ENCODE peak calls at places on chromosomes 16 and 17, in eight cellular contexts. Y, V, D, G, M, C, Q and L are unnamed samples.
A peak's percentile ranks its signal among the peaks of the same experiment; 100 is the strongest.

GRCh38 chr17:34205401-34205800 is 49.7 kb upstream of the CCL2 start:
- DNase-seq in Y (no peak), V (no peak), D (no peak), G (no peak), M (no peak), C (no peak), Q (no peak), L (no peak)

GRCh38 chr17:11612956-11613355 is 14.7 kb downstream of the DNAH9 start:
- DNase-seq in Y (no peak), V (no peak), D (no peak), G (no peak), M (no peak), C (no peak), Q (peak; percentile 71), L (no peak)

GRCh38 chr16:2238396-2239230 is 2.4 kb downstream of the DNASE1L2 start:
- DNase-seq in Y (no peak), V (no peak), D (no peak), G (no peak), M (no peak), C (no peak), Q (no peak), L (no peak)

GRCh38 chr16:77744136-77744535 is 21.8 kb downstream of the NUDT7 start:
- DNase-seq in Y (no peak), V (no peak), D (no peak), G (no peak), M (no peak), C (no peak), Q (no peak), L (no peak)

GRCh38 chr16:13036600-13036999 is 135.2 kb downstream of the SHISA9 start:
- DNase-seq in Y (no peak), V (no peak), D (peak; percentile 62), G (no peak), M (no peak), C (peak; percentile 37), Q (peak; percentile 70), L (peak; percentile 13)

GRCh38 chr17:59002848-59003247 is 103.8 kb downstream of the TRIM37 start:
- DNase-seq in Y (no peak), V (no peak), D (no peak), G (no peak), M (no peak), C (no peak), Q (no peak), L (no peak)

GRCh38 chr16:82732461-82732860 is 105.7 kb downstream of the CDH13 start:
- DNase-seq in Y (no peak), V (no peak), D (no peak), G (no peak), M (no peak), C (no peak), Q (no peak), L (no peak)

GRCh38 chr16:57374067-57374534 is 1.8 kb downstream of the CX3CL1 start:
- DNase-seq in Y (no peak), V (peak; percentile 34), D (no peak), G (no peak), M (no peak), C (no peak), Q (peak; percentile 47), L (no peak)

GRCh38 chr17:17079761-17080160 is 37.5 kb downstream of the MPRIP start:
- DNase-seq in Y (peak; percentile 80), V (no peak), D (no peak), G (peak; percentile 80), M (peak; percentile 47), C (no peak), Q (no peak), L (no peak)

GRCh38 chr16:49701867-49702494 is 153.9 kb downstream of the ZNF423 start:
- DNase-seq in Y (peak; percentile 79), V (no peak), D (no peak), G (peak; percentile 63), M (no peak), C (no peak), Q (peak; percentile 64), L (no peak)

GRCh38 chr16:56747486-56748045 is 17.6 kb downstream of the NUP93 start:
- DNase-seq in Y (no peak), V (no peak), D (no peak), G (no peak), M (no peak), C (no peak), Q (no peak), L (no peak)

GRCh38 chr17:78390241-78391050 is 12.0 kb downstream of the PGS1 start:
- DNase-seq in Y (peak; percentile 75), V (no peak), D (no peak), G (no peak), M (no peak), C (no peak), Q (no peak), L (no peak)

GRCh38 chr17:42531455-42532354 is 4.3 kb upstream of the NAGLU start:
- DNase-seq in Y (peak; percentile 69), V (no peak), D (peak; percentile 32), G (peak; percentile 83), M (no peak), C (peak; percentile 56), Q (peak; percentile 72), L (peak; percentile 49)

GRCh38 chr17:40191237-40192208 is 14.3 kb downstream of the RAPGEFL1 start:
- DNase-seq in Y (peak; percentile 78), V (peak; percentile 44), D (peak; percentile 84), G (peak; percentile 92), M (peak; percentile 74), C (peak; percentile 83), Q (peak; percentile 85), L (peak; percentile 49)

GRCh38 chr16:9469512-9469911 is 378.1 kb downstream of the HAPSTR1 start:
- DNase-seq in Y (no peak), V (no peak), D (no peak), G (no peak), M (no peak), C (no peak), Q (no peak), L (no peak)

GRCh38 chr16:46573008-46573833 is 48.0 kb downstream of the SHCBP1 start:
- DNase-seq in Y (no peak), V (no peak), D (no peak), G (no peak), M (no peak), C (peak; percentile 16), Q (no peak), L (no peak)

GRCh38 chr17:42051013-42051400 is 606 bp upstream of the C17orf113 start:
- DNase-seq in Y (no peak), V (no peak), D (no peak), G (no peak), M (no peak), C (no peak), Q (no peak), L (no peak)

GRCh38 chr16:67546761-67547422 is 15.4 kb upstream of the CTCF start:
- DNase-seq in Y (peak; percentile 69), V (no peak), D (peak; percentile 90), G (peak; percentile 87), M (peak; percentile 83), C (peak; percentile 78), Q (peak; percentile 77), L (peak; percentile 83)

GRCh38 chr16:53614346-53614745 is 89.3 kb downstream of the RPGRIP1L start:
- DNase-seq in Y (no peak), V (no peak), D (no peak), G (no peak), M (no peak), C (no peak), Q (no peak), L (no peak)

DNA sequence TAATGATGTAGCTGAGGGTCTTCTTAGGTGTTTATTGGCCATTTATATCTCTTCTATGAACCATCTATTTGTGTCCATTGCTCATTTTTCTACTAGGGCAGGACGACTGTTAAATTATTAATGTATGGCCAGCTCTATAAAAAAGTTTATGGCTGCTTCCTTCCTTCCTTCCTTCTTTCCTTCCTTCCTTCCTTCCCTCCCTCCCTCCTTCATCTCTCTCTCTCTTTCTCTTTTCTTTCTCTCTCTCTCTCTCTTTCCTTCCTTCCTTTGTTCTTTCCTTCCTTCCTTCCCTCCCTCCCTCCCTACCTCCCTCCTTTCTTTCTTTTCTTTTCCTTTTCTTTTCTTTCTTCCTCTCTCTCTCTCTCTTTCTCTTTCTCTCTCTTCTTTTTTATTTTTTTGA is 17.2 kb upstream of the NDEL1 start:
- DNase-seq in Y (no peak), V (no peak), D (no peak), G (no peak), M (no peak), C (no peak), Q (no peak), L (no peak)
- H3K4me1 ChIP-seq in Y (peaks cover 12% of the 10 kb centered on the region), V (peaks cover 5% of the 10 kb centered on the region), D (no peaks in the 10 kb centered on the region), G (peaks cover 16% of the 10 kb centered on the region), M (no peaks in the 10 kb centered on the region), C (peaks cover 25% of the 10 kb centered on the region), Q (no peaks in the 10 kb centered on the region), L (no peaks in the 10 kb centered on the region)

GRCh38 chr17:81123052-81124048 is 42.0 kb upstream of the PVALEF start:
- DNase-seq in Y (no peak), V (no peak), D (no peak), G (no peak), M (no peak), C (no peak), Q (no peak), L (no peak)
- H3K36me3 ChIP-seq in Y (no peaks in the 10 kb centered on the region), V (no peaks in the 10 kb centered on the region), D (no peaks in the 10 kb centered on the region), G (no peaks in the 10 kb centered on the region), M (no peaks in the 10 kb centered on the region), C (no peaks in the 10 kb centered on the region), Q (no peaks in the 10 kb centered on the region), L (no peaks in the 10 kb centered on the region)

GRCh38 chr16:78984324-78984723 is 616.2 kb downstream of the MAF start:
- DNase-seq in Y (no peak), V (no peak), D (no peak), G (no peak), M (no peak), C (no peak), Q (no peak), L (no peak)
- H3K4me3 ChIP-seq in Y (no peak overlapping the region), V (no peak overlapping the region), D (no peak overlapping the region), G (no peak overlapping the region), M (no peak overlapping the region), C (no peak overlapping the region), Q (no peak overlapping the region), L (no peak overlapping the region)

GRCh38 chr16:721765-722481 is 977 bp downstream of the ANTKMT start:
- DNase-seq in Y (no peak), V (no peak), D (no peak), G (no peak), M (no peak), C (peak; percentile 47), Q (no peak), L (no peak)

GRCh38 chr16:722835-723633 is 2.1 kb downstream of the ANTKMT start:
- DNase-seq in Y (no peak), V (no peak), D (no peak), G (no peak), M (no peak), C (no peak), Q (no peak), L (no peak)

GRCh38 chr16:724188-725040 is 1.8 kb downstream of the CCDC78 start:
- DNase-seq in Y (no peak), V (no peak), D (no peak), G (no peak), M (no peak), C (no peak), Q (no peak), L (no peak)

GRCh38 chr16:725041-725376 is 1.2 kb downstream of the CCDC78 start:
- DNase-seq in Y (no peak), V (no peak), D (no peak), G (no peak), M (no peak), C (no peak), Q (no peak), L (no peak)

GRCh38 chr16:723695-724094 is 2.5 kb downstream of the CCDC78 start:
- DNase-seq in Y (no peak), V (no peak), D (no peak), G (no peak), M (no peak), C (no peak), Q (no peak), L (no peak)
- H3K4me1 ChIP-seq in Y (peaks cover 47% of the 10 kb centered on the region), V (peaks cover 25% of the 10 kb centered on the region), D (peaks cover 63% of the 10 kb centered on the region), G (peaks cover 31% of the 10 kb centered on the region), M (peaks cover 30% of the 10 kb centered on the region), C (peaks cover 18% of the 10 kb centered on the region), Q (peaks cover 29% of the 10 kb centered on the region), L (peaks cover 58% of the 10 kb centered on the region)

GRCh38 chr16:88623858-88624257 is 14.5 kb upstream of the IL17C start:
- DNase-seq in Y (no peak), V (no peak), D (no peak), G (no peak), M (no peak), C (no peak), Q (no peak), L (no peak)
- H3K36me3 ChIP-seq in Y (peaks cover 65% of the 10 kb centered on the region), V (peaks cover 62% of the 10 kb centered on the region), D (peaks cover 80% of the 10 kb centered on the region), G (peaks cover 60% of the 10 kb centered on the region), M (no peaks in the 10 kb centered on the region), C (peaks cover 91% of the 10 kb centered on the region), Q (no peaks in the 10 kb centered on the region), L (peaks cover 63% of the 10 kb centered on the region)